ENCODE peak calls at places on chromosome 17, in ten cellular contexts. C is CD8-positive, alpha-beta memory T cell; J is adrenal gland; A is brain microvascular endothelial cell; D is coronary artery; H is heart right ventricle; O is prostate gland; B is thoracic aorta; Q is astrocyte; Y is hepatocyte. N is an unnamed sample.

GRCh38 chr17:79952915-79953314 is 82.8 kb downstream of the TBC1D16 start:
- DNase-seq in H (no peak), D (peak), C (no peak), O (no peak), Q (no peak), B (no peak), A (no peak), Y (no peak), J (no peak), N (no peak)

GRCh38 chr17:31919802-31920525 is 16.8 kb upstream of the SUZ12 start:
- DNase-seq in Q (peak), A (no peak), H (no peak), B (no peak), C (no peak), Y (no peak), J (no peak), O (no peak), D (no peak), N (no peak)

GRCh38 chr17:81263371-81264181 is 24.5 kb downstream of the NDUFAF8 start:
- DNase-seq in Y (no peak), A (no peak), D (no peak), C (no peak), Q (no peak), B (no peak), O (no peak), H (no peak), J (no peak), N (no peak)

GRCh38 chr17:76485569-76485968 is 15.7 kb downstream of the RHBDF2 start:
- DNase-seq in H (no peak), D (no peak), Y (no peak), Q (no peak), B (no peak), C (no peak), O (no peak), J (peak), A (no peak), N (no peak)

GRCh38 chr17:27354491-27355081 is 60.7 kb downstream of the WSB1 start:
- DNase-seq in C (no peak), J (no peak), B (no peak), D (peak), Y (peak), H (no peak), O (no peak), Q (no peak), A (no peak), N (no peak)

GRCh38 chr17:46948544-46948943 is 25.6 kb downstream of the GOSR2 start:
- DNase-seq in C (no peak), Y (no peak), O (no peak), B (no peak), H (no peak), A (no peak), Q (no peak), D (no peak), J (no peak), N (no peak)

GRCh38 chr17:21687136-21687953 is 5.0 kb upstream of the KCNJ18 start:
- DNase-seq in Y (no peak), O (no peak), D (no peak), H (no peak), B (no peak), A (no peak), Q (no peak), C (no peak), J (no peak), N (no peak)

GRCh38 chr17:44360826-44361225 is 2.8 kb downstream of the FAM171A2 start:
- DNase-seq in B (no peak), H (no peak), Y (peak), J (no peak), Q (no peak), D (no peak), O (no peak), C (no peak), A (peak), N (no peak)

GRCh38 chr17:2737693-2738092 is 11.8 kb downstream of the CCDC92B start:
- DNase-seq in A (no peak), B (no peak), J (no peak), D (no peak), Y (no peak), Q (no peak), C (no peak), H (no peak), O (no peak), N (no peak)

GRCh38 chr17:8894673-8895578 is 27.5 kb upstream of the PIK3R6 start:
- DNase-seq in J (peak), H (no peak), Q (peak), D (peak), C (no peak), B (no peak), Y (peak), A (peak), O (peak), N (no peak)

GRCh38 chr17:44795421-44795820 is 34.7 kb downstream of the GJC1 start:
- DNase-seq in D (no peak), A (no peak), J (no peak), Y (no peak), C (no peak), Q (no peak), B (no peak), H (no peak), O (no peak), N (no peak)

GRCh38 chr17:15287533-15288267 is 22.6 kb upstream of the PMP22 start:
- DNase-seq in O (no peak), Y (no peak), Q (peak), J (no peak), D (no peak), C (no peak), A (no peak), H (peak), B (no peak), N (no peak)

GRCh38 chr17:52648995-52649394 is 490.5 kb upstream of the CA10 start:
- DNase-seq in B (no peak), O (no peak), Q (no peak), Y (peak), C (no peak), A (no peak), H (no peak), J (no peak), D (no peak), N (no peak)

GRCh38 chr17:29622337-29623282 is at the start of gene CORO6:
- DNase-seq in A (no peak), H (peak), B (no peak), Y (peak), O (no peak), D (peak), C (peak), J (peak), Q (no peak), N (peak)

GRCh38 chr17:42387221-42387657 is 1.0 kb downstream of the STAT3 start:
- DNase-seq in Q (peak), Y (peak), D (no peak), A (no peak), J (no peak), O (peak), B (no peak), C (no peak), H (no peak), N (no peak)

GRCh38 chr17:42760652-42761581 is at the start of gene RAMP2:
- DNase-seq in B (no peak), C (no peak), J (no peak), Q (no peak), O (no peak), Y (peak), D (no peak), H (peak), A (no peak), N (peak)

GRCh38 chr17:46800573-46800972 is 17.9 kb downstream of the WNT3 start:
- DNase-seq in O (no peak), C (no peak), H (no peak), Q (no peak), A (no peak), B (no peak), J (no peak), D (no peak), Y (no peak), N (no peak)

GRCh38 chr17:40363480-40363838 is 1.1 kb downstream of the GJD3 start:
- DNase-seq in Y (peak), O (no peak), J (no peak), A (no peak), D (no peak), C (no peak), Q (peak), H (peak), B (no peak), N (no peak)

GRCh38 chr17:74354123-74354522 is 7.5 kb downstream of the BTBD17 start:
- DNase-seq in Y (peak), A (no peak), C (peak), O (no peak), D (no peak), Q (no peak), H (peak), J (no peak), B (no peak), N (peak)

GRCh38 chr17:9982159-9982558 is 77.1 kb upstream of the RCVRN start:
- DNase-seq in A (no peak), D (no peak), O (no peak), Q (no peak), Y (peak), C (no peak), J (no peak), B (no peak), H (no peak), N (no peak)

GRCh38 chr17:30095507-30096244 is 20.9 kb upstream of the NSRP1 start:
- DNase-seq in H (no peak), B (no peak), O (no peak), J (no peak), C (no peak), Y (peak), A (peak), Q (peak), D (no peak), N (no peak)

GRCh38 chr17:32558328-32558955 is 71.6 kb downstream of the CDK5R1 start:
- DNase-seq in O (no peak), C (no peak), J (no peak), Y (no peak), H (no peak), D (no peak), B (no peak), Q (no peak), A (no peak), N (no peak)

GRCh38 chr17:39625198-39625769 is 1.5 kb upstream of the PPP1R1B start:
- DNase-seq in C (no peak), B (no peak), O (no peak), Q (no peak), A (no peak), H (no peak), Y (no peak), J (no peak), D (no peak), N (no peak)

GRCh38 chr17:9890124-9890523 is 14.9 kb downstream of the RCVRN start:
- DNase-seq in Y (peak), B (no peak), H (peak), C (no peak), D (no peak), Q (no peak), A (no peak), J (no peak), O (no peak), N (no peak)

GRCh38 chr17:40901981-40902862 is 17.2 kb upstream of the KRT20 start:
- DNase-seq in J (no peak), H (no peak), B (no peak), D (no peak), O (peak), A (no peak), Y (peak), C (no peak), Q (no peak), N (no peak)

GRCh38 chr17:9647014-9647413 is 1.7 kb downstream of the USP43 start:
- DNase-seq in B (no peak), Q (no peak), O (peak), Y (peak), A (no peak), D (no peak), H (no peak), J (no peak), C (no peak), N (no peak)

GRCh38 chr17:38329284-38329683 is 14.5 kb downstream of the GPR179 start:
- DNase-seq in A (no peak), O (no peak), D (peak), Y (no peak), J (no peak), H (no peak), Q (no peak), B (no peak), C (no peak), N (no peak)

GRCh38 chr17:49975531-49975930 is 6.5 kb downstream of the DLX4 start:
- DNase-seq in J (no peak), H (no peak), C (no peak), A (no peak), Q (no peak), O (no peak), D (no peak), Y (no peak), B (no peak), N (no peak)

GRCh38 chr17:1144139-1144538 is 35.6 kb downstream of the ABR start:
- DNase-seq in J (no peak), O (no peak), Y (no peak), B (no peak), A (no peak), Q (no peak), C (no peak), D (no peak), H (no peak), N (no peak)

GRCh38 chr17:1145311-1145986 is 34.3 kb downstream of the ABR start:
- DNase-seq in Y (no peak), A (no peak), J (no peak), O (no peak), H (no peak), Q (no peak), D (no peak), C (no peak), B (no peak), N (no peak)

GRCh38 chr17:1146551-1147265 is 33.1 kb downstream of the ABR start:
- DNase-seq in Y (no peak), J (no peak), H (no peak), C (no peak), A (no peak), D (no peak), B (no peak), Q (no peak), O (no peak), N (no peak)

GRCh38 chr17:1143573-1143972 is 36.2 kb downstream of the ABR start:
- DNase-seq in Q (no peak), O (no peak), B (no peak), H (no peak), J (no peak), C (no peak), Y (peak), D (no peak), A (peak), N (no peak)

GRCh38 chr17:1142503-1143095 is 37.2 kb downstream of the ABR start:
- DNase-seq in D (no peak), H (no peak), O (no peak), C (no peak), B (no peak), J (no peak), A (no peak), Q (no peak), Y (no peak), N (no peak)
- H3K27ac ChIP-seq in D (no peak), H (no peak), O (no peak), C (no peak), B (no peak), J (no peak), A (no peak), Q (no peak), Y (no peak), N (no peak)

GRCh38 chr17:19239544-19239943 is 2.4 kb downstream of the EPN2 start:
- DNase-seq in O (no peak), C (no peak), D (no peak), Y (no peak), A (no peak), J (peak), Q (no peak), H (peak), B (no peak), N (no peak)
- H3K27ac ChIP-seq in O (peak), C (no peak), D (peak), Y (no peak), A (no peak), J (no peak), Q (no peak), H (no peak), B (no peak), N (peak)

GRCh38 chr17:57518587-57519118 is 226.4 kb downstream of the CCDC182 start:
- DNase-seq in J (no peak), Q (no peak), Y (peak), H (peak), O (no peak), A (no peak), C (no peak), B (no peak), D (no peak), N (no peak)
- H3K27ac ChIP-seq in J (no peak), Q (no peak), Y (peak), H (no peak), O (no peak), A (no peak), C (no peak), B (no peak), D (no peak), N (peak)

GRCh38 chr17:72639711-72640110 is 452.8 kb downstream of the SLC39A11 start:
- DNase-seq in B (no peak), J (no peak), O (no peak), D (no peak), Q (no peak), C (no peak), Y (no peak), H (no peak), A (no peak), N (no peak)
- H3K27ac ChIP-seq in B (no peak), J (no peak), O (no peak), D (no peak), Q (no peak), C (no peak), Y (no peak), H (no peak), A (no peak), N (no peak)

GRCh38 chr17:58593121-58593520 is 78.7 kb upstream of the MTMR4 start:
- DNase-seq in Q (no peak), H (no peak), A (no peak), O (no peak), D (no peak), B (no peak), Y (no peak), C (no peak), J (no peak), N (no peak)
- H3K27ac ChIP-seq in Q (no peak), H (no peak), A (no peak), O (no peak), D (no peak), B (no peak), Y (no peak), C (no peak), J (no peak), N (no peak)

DNA sequence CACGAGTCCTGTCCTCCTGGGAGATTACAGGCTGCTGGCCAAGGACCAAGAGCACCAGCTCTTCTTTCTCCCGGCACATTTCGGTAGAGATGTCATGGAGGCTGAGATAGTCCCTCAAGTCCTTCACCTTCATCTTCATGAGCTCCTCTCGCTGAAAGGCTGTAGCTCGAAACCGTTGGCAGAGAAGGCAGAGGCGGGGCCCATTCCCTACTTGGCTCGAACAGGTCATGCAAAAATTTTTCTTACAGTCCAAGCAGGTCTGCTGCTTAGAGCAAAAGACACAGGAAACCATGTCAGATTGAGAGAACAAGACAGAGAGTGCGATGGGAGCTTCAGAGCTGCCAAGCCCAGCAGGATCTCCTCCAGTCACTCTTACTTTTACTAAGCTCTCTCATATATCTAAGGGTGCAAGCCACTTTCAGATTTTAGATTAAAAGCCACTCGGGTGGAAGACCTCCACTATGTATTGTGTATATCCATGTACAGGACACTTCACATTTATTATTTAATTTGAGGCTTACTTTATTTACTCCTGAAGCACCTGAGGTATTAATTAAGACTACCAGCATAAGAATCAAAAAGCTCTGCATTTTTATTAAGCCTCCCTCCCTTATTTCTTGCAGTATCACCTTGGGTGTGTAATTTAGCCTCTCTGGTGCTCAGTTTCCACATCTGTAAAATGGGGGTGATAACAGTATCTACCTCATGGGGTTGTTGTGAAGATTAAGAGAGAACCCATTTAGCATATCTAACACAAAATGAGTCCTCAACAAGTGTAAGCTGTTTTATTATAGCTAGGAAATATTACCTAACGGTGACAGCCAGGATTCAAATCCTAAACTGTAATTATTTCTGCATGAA is 41.4 kb downstream of the LIG3 start:
- DNase-seq in D (no peak), Y (no peak), H (no peak), J (no peak), A (no peak), Q (no peak), C (no peak), O (no peak), B (no peak), N (no peak)
- H3K27ac ChIP-seq in D (peak), Y (peak), H (peak), J (no peak), A (peak), Q (peak), C (peak), O (peak), B (peak), N (peak)

GRCh38 chr17:62648954-62649294 is 21.5 kb downstream of the MRC2 start:
- DNase-seq in C (no peak), D (no peak), O (no peak), A (no peak), Q (no peak), J (no peak), B (no peak), H (no peak), Y (no peak), N (no peak)
- H3K27ac ChIP-seq in C (no peak), D (peak), O (no peak), A (peak), Q (no peak), J (no peak), B (peak), H (no peak), Y (peak), N (no peak)